ENCODE peak calls at places on chromosomes 11 and 22, in five cellular contexts. N is Peyer's patch; F is stimulated activated CD8-positive, alpha-beta memory T cell treated with anti-CD3 and anti-CD28 coated beads, Interleukin-15, amount 100 ng/mL, for 1 hour; D is effector CD4-positive, alpha-beta T cell; M is activated T-cell treated with anti-CD3 and anti-CD28 coated beads for 1 hour. H is an unnamed sample.

GRCh38 chr11:33773399-33774355 is 643 bp downstream of the FBXO3 start:
- DNase-seq in F (peak), D (peak), N (peak), M (peak), H (peak)

GRCh38 chr22:17159504-17159951 is 451 bp upstream of the HDHD5 start:
- DNase-seq in D (peak), N (peak), F (peak), M (peak), H (peak)

GRCh38 chr22:41939981-41940852 is 6.7 kb downstream of the CENPM start:
- DNase-seq in M (peak), N (peak), D (peak), F (peak), H (no peak)

GRCh38 chr11:117959438-117960149 is 26.6 kb upstream of the IL10RA start:
- DNase-seq in D (no peak), M (no peak), F (no peak), N (no peak), H (no peak)

GRCh38 chr22:44588348-44588747 is 90.3 kb upstream of the RTL6 start:
- DNase-seq in D (no peak), M (no peak), N (no peak), F (no peak), H (no peak)

GRCh38 chr22:45226681-45227186 is 14.0 kb downstream of the KIAA0930 start:
- DNase-seq in N (no peak), D (no peak), F (no peak), M (no peak), H (no peak)

GRCh38 chr11:17986007-17986710 is 26.7 kb downstream of the SERGEF start:
- DNase-seq in N (no peak), M (no peak), F (no peak), D (no peak), H (peak)

GRCh38 chr11:43923327-43924111 is 18.9 kb upstream of the C11orf96 start:
- DNase-seq in N (no peak), M (no peak), D (no peak), F (no peak), H (peak)

GRCh38 chr11:11620251-11620965 is 1.4 kb downstream of the GALNT18 start:
- DNase-seq in M (no peak), F (no peak), N (no peak), D (no peak), H (no peak)

GRCh38 chr22:45949258-45949870 is 27.6 kb downstream of the WNT7B start:
- DNase-seq in F (no peak), M (no peak), N (no peak), D (no peak), H (no peak)

GRCh38 chr11:33667819-33668467 is 32.7 kb downstream of the C11orf91 start:
- DNase-seq in M (no peak), F (no peak), N (no peak), D (no peak), H (no peak)

GRCh38 chr11:72223615-72224586 is 666 bp upstream of the INPPL1 start:
- DNase-seq in D (peak), M (peak), F (peak), N (peak), H (peak)

GRCh38 chr11:134346101-134346975 is 14.6 kb downstream of the GLB1L2 start:
- DNase-seq in N (no peak), M (no peak), D (no peak), F (no peak), H (no peak)

GRCh38 chr11:63914896-63915681 is 1.9 kb downstream of the RCOR2 start:
- DNase-seq in N (no peak), F (no peak), D (no peak), M (no peak), H (no peak)

GRCh38 chr11:65915821-65916251 is 3.0 kb downstream of the C11orf68 start:
- DNase-seq in N (peak), D (no peak), M (no peak), F (no peak), H (peak)

GRCh38 chr11:2862950-2863618 is 22.5 kb downstream of the CDKN1C start:
- DNase-seq in N (no peak), F (no peak), M (no peak), D (no peak), H (no peak)

GRCh38 chr11:74989269-74989655 is 529 bp downstream of the NEU3 start:
- DNase-seq in D (no peak), N (no peak), F (no peak), M (no peak), H (no peak)

GRCh38 chr22:43031617-43032016 is 16.7 kb upstream of the PACSIN2 start:
- DNase-seq in F (no peak), N (no peak), M (no peak), D (no peak), H (no peak)

GRCh38 chr11:88178211-88178610 is 3.0 kb upstream of the RAB38 start:
- DNase-seq in D (no peak), F (no peak), M (no peak), N (no peak), H (peak)

GRCh38 chr22:25146906-25147754 is 52.5 kb upstream of the CRYBB3 start:
- DNase-seq in F (no peak), N (no peak), M (no peak), D (no peak), H (no peak)